ENCODE peak calls at places on chromosomes 7 and 10, in five cellular contexts. One of them, this sample, is unnamed. For H3K4me1, the result is how much of the 10 kb centered on the place peaks cover.

GRCh38 chr10:127887497-127888415 is 5.0 kb downstream of the CLRN3 start:
- DNase-seq in adrenal gland: no peak
- DNase-seq in fibroblast of lung: no peak
- DNase-seq in SJSA1: no peak
- DNase-seq in psoas muscle: no peak
- DNase-seq in this sample: no peak

GRCh38 chr10:535051-535450 is 154.4 kb downstream of the DIP2C start:
- DNase-seq in adrenal gland: no peak
- DNase-seq in fibroblast of lung: no peak
- DNase-seq in SJSA1: no peak
- DNase-seq in psoas muscle: no peak
- DNase-seq in this sample: no peak

GRCh38 chr10:51896849-51897248 is 197.5 kb upstream of the CSTF2T start:
- DNase-seq in adrenal gland: no peak
- DNase-seq in fibroblast of lung: peak
- DNase-seq in SJSA1: no peak
- DNase-seq in psoas muscle: no peak
- DNase-seq in this sample: no peak

GRCh38 chr7:132666076-132666775 is 90.0 kb upstream of the PLXNA4 start:
- DNase-seq in adrenal gland: no peak
- DNase-seq in fibroblast of lung: no peak
- DNase-seq in SJSA1: no peak
- DNase-seq in psoas muscle: no peak
- DNase-seq in this sample: no peak

GRCh38 chr7:46833186-46833585 is 748.7 kb downstream of the TNS3 start:
- DNase-seq in adrenal gland: no peak
- DNase-seq in fibroblast of lung: no peak
- DNase-seq in SJSA1: no peak
- DNase-seq in psoas muscle: no peak
- DNase-seq in this sample: no peak

GRCh38 chr7:49894543-49894942 is 121.1 kb downstream of the VWC2 start:
- DNase-seq in adrenal gland: no peak
- DNase-seq in fibroblast of lung: no peak
- DNase-seq in SJSA1: no peak
- DNase-seq in psoas muscle: no peak
- DNase-seq in this sample: no peak

GRCh38 chr10:12849351-12850181 is 151.9 kb downstream of the CCDC3 start:
- DNase-seq in adrenal gland: no peak
- DNase-seq in fibroblast of lung: no peak
- DNase-seq in SJSA1: no peak
- DNase-seq in psoas muscle: no peak
- DNase-seq in this sample: no peak

GRCh38 chr10:123614888-123615287 is 51.3 kb upstream of the GPR26 start:
- DNase-seq in adrenal gland: peak
- DNase-seq in fibroblast of lung: peak
- DNase-seq in SJSA1: no peak
- DNase-seq in psoas muscle: peak
- DNase-seq in this sample: no peak

GRCh38 chr7:78683566-78683965 is 769.9 kb downstream of the MAGI2 start:
- DNase-seq in adrenal gland: no peak
- DNase-seq in fibroblast of lung: no peak
- DNase-seq in SJSA1: no peak
- DNase-seq in psoas muscle: no peak
- DNase-seq in this sample: no peak

GRCh38 chr7:44325811-44326241 is 432 bp upstream of the CAMK2B start:
- DNase-seq in adrenal gland: no peak
- DNase-seq in fibroblast of lung: no peak
- DNase-seq in SJSA1: peak
- DNase-seq in psoas muscle: no peak
- DNase-seq in this sample: no peak

GRCh38 chr10:60810437-60811182 is 32.3 kb downstream of the CDK1 start:
- DNase-seq in adrenal gland: no peak
- DNase-seq in fibroblast of lung: peak
- DNase-seq in SJSA1: no peak
- DNase-seq in psoas muscle: no peak
- DNase-seq in this sample: no peak

GRCh38 chr10:97399843-97400545 is 1.1 kb downstream of the RRP12 start:
- DNase-seq in adrenal gland: peak
- DNase-seq in fibroblast of lung: peak
- DNase-seq in SJSA1: peak
- DNase-seq in psoas muscle: peak
- DNase-seq in this sample: no peak

GRCh38 chr10:14891151-14891550 is 12.5 kb downstream of the SUV39H2 start:
- DNase-seq in adrenal gland: no peak
- DNase-seq in fibroblast of lung: no peak
- DNase-seq in SJSA1: no peak
- DNase-seq in psoas muscle: no peak
- DNase-seq in this sample: no peak

GRCh38 chr7:70579397-70580097 is 552.4 kb upstream of the GALNT17 start:
- DNase-seq in adrenal gland: no peak
- DNase-seq in fibroblast of lung: no peak
- DNase-seq in SJSA1: no peak
- DNase-seq in psoas muscle: no peak
- DNase-seq in this sample: no peak

GRCh38 chr10:125568156-125568555 is 114.8 kb downstream of the TEX36 start:
- DNase-seq in adrenal gland: no peak
- DNase-seq in fibroblast of lung: no peak
- DNase-seq in SJSA1: no peak
- DNase-seq in psoas muscle: no peak
- DNase-seq in this sample: no peak

GRCh38 chr7:116918744-116919143 is 34.6 kb upstream of the ST7 start:
- DNase-seq in adrenal gland: no peak
- DNase-seq in fibroblast of lung: no peak
- DNase-seq in SJSA1: no peak
- DNase-seq in psoas muscle: no peak
- DNase-seq in this sample: no peak

GRCh38 chr10:50622497-50623298 is 1.1 kb downstream of the SGMS1 start:
- DNase-seq in adrenal gland: peak
- DNase-seq in fibroblast of lung: peak
- DNase-seq in SJSA1: peak
- DNase-seq in psoas muscle: peak
- DNase-seq in this sample: peak

GRCh38 chr10:62554632-62555199 is 180.5 kb downstream of the ZNF365 start:
- DNase-seq in adrenal gland: no peak
- DNase-seq in fibroblast of lung: peak
- DNase-seq in SJSA1: no peak
- DNase-seq in psoas muscle: no peak
- DNase-seq in this sample: no peak

GRCh38 chr10:95767884-95768556 is 12.1 kb downstream of the ENTPD1 start:
- DNase-seq in adrenal gland: no peak
- DNase-seq in fibroblast of lung: peak
- DNase-seq in SJSA1: no peak
- DNase-seq in psoas muscle: peak
- DNase-seq in this sample: no peak

GRCh38 chr7:106031271-106032029 is 68.4 kb downstream of the CDHR3 start:
- DNase-seq in adrenal gland: no peak
- DNase-seq in fibroblast of lung: peak
- DNase-seq in SJSA1: no peak
- DNase-seq in psoas muscle: no peak
- DNase-seq in this sample: no peak
- H3K27ac ChIP-seq in adrenal gland: no peak
- H3K27ac ChIP-seq in fibroblast of lung: no peak
- H3K27ac ChIP-seq in SJSA1: no peak
- H3K27ac ChIP-seq in psoas muscle: no peak
- H3K27ac ChIP-seq in this sample: no peak

DNA sequence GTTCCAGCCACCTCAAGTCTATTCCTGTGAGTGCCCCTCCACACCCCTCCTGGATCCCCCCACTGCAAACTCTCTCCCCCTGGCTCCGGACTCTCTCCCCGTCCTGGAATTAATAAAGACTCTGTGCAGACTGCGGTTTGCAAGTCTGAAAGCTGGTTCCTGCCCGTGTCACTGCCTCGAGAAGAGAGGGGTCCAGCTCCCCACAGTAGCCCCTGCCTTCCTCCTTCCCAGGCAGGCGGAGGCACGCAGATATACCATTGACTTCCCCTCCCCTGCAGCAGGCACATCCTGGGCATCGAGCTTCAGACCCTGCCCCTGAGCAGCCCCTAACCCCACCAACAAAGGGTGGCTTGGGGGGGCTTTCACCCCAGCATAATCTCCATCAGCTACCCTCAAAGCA is 2.2 kb upstream of the ELN start:
- DNase-seq in adrenal gland: no peak
- DNase-seq in fibroblast of lung: no peak
- DNase-seq in SJSA1: no peak
- DNase-seq in psoas muscle: no peak
- DNase-seq in this sample: peak
- H3K4me1 ChIP-seq in adrenal gland: under half
- H3K4me1 ChIP-seq in fibroblast of lung: under half
- H3K4me1 ChIP-seq in SJSA1: under half
- H3K4me1 ChIP-seq in psoas muscle: under half
- H3K4me1 ChIP-seq in this sample: under half

GRCh38 chr10:87506988-87507387 is 2.3 kb downstream of the MINPP1 start:
- DNase-seq in adrenal gland: no peak
- DNase-seq in fibroblast of lung: no peak
- DNase-seq in SJSA1: no peak
- DNase-seq in psoas muscle: no peak
- DNase-seq in this sample: no peak
- H3K4me3 ChIP-seq in adrenal gland: no peak
- H3K4me3 ChIP-seq in fibroblast of lung: no peak
- H3K4me3 ChIP-seq in SJSA1: no peak
- H3K4me3 ChIP-seq in psoas muscle: no peak
- H3K4me3 ChIP-seq in this sample: no peak

DNA sequence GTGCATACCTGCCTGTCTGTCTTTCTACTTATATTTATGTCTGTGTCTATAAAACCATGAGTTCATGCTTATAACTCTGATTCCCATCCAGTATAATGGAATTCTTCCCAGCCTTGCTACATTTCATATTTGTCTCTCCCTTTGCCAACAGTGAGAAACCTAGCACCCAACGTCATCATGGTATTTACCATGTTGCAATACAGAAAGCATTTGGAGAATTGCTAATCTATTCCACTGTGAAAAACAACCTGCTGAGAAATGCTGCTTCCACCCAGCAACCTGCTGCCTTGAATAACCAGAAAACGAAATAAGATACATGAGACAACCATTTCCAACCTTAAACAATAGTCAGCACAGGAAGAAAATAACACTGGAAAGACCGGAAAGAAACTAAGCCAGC is 501.1 kb downstream of the GLRX3 start:
- DNase-seq in adrenal gland: no peak
- DNase-seq in fibroblast of lung: no peak
- DNase-seq in SJSA1: no peak
- DNase-seq in psoas muscle: no peak
- DNase-seq in this sample: no peak
- H3K27ac ChIP-seq in adrenal gland: no peak
- H3K27ac ChIP-seq in fibroblast of lung: no peak
- H3K27ac ChIP-seq in SJSA1: no peak
- H3K27ac ChIP-seq in psoas muscle: no peak
- H3K27ac ChIP-seq in this sample: no peak

GRCh38 chr7:137985253-137985896 is 16.5 kb downstream of the CREB3L2 start:
- DNase-seq in adrenal gland: no peak
- DNase-seq in fibroblast of lung: no peak
- DNase-seq in SJSA1: no peak
- DNase-seq in psoas muscle: no peak
- DNase-seq in this sample: no peak
- H3K4me1 ChIP-seq in adrenal gland: half or more
- H3K4me1 ChIP-seq in fibroblast of lung: under half
- H3K4me1 ChIP-seq in SJSA1: under half
- H3K4me1 ChIP-seq in psoas muscle: under half
- H3K4me1 ChIP-seq in this sample: under half